ENCODE peak calls at places on chromosomes 3 and 15, in six cellular contexts. One of them, this sample, is unnamed.

GRCh38 chr3:170359178-170359704 is 1.7 kb downstream of the SKIL start:
- DNase-seq in IMR-90: no peak
- DNase-seq in body of pancreas: no peak
- DNase-seq in right lobe of liver: no peak
- DNase-seq in transverse colon: no peak
- DNase-seq in A549: no peak
- DNase-seq in this sample: no peak

GRCh38 chr3:11452312-11452711 is 180.1 kb downstream of the ATG7 start:
- DNase-seq in IMR-90: no peak
- DNase-seq in body of pancreas: no peak
- DNase-seq in right lobe of liver: no peak
- DNase-seq in transverse colon: no peak
- DNase-seq in A549: no peak
- DNase-seq in this sample: no peak

GRCh38 chr15:40155270-40155910 is 5.5 kb upstream of the BUB1B start:
- DNase-seq in IMR-90: no peak
- DNase-seq in body of pancreas: peak; percentile 90
- DNase-seq in right lobe of liver: no peak
- DNase-seq in transverse colon: peak; percentile 68
- DNase-seq in A549: no peak
- DNase-seq in this sample: no peak

GRCh38 chr3:30670292-30670691 is 63.9 kb downstream of the TGFBR2 start:
- DNase-seq in IMR-90: no peak
- DNase-seq in body of pancreas: no peak
- DNase-seq in right lobe of liver: no peak
- DNase-seq in transverse colon: no peak
- DNase-seq in A549: no peak
- DNase-seq in this sample: no peak

GRCh38 chr15:72160846-72161245 is 36.7 kb downstream of the GRAMD2A start:
- DNase-seq in IMR-90: no peak
- DNase-seq in body of pancreas: no peak
- DNase-seq in right lobe of liver: no peak
- DNase-seq in transverse colon: no peak
- DNase-seq in A549: no peak
- DNase-seq in this sample: no peak

GRCh38 chr15:94001113-94001919 is 230.0 kb upstream of the MCTP2 start:
- DNase-seq in IMR-90: no peak
- DNase-seq in body of pancreas: no peak
- DNase-seq in right lobe of liver: no peak
- DNase-seq in transverse colon: no peak
- DNase-seq in A549: no peak
- DNase-seq in this sample: no peak

GRCh38 chr3:169822091-169822490 is 9.4 kb upstream of the LRRC34 start:
- DNase-seq in IMR-90: no peak
- DNase-seq in body of pancreas: no peak
- DNase-seq in right lobe of liver: no peak
- DNase-seq in transverse colon: no peak
- DNase-seq in A549: peak; percentile 23
- DNase-seq in this sample: no peak

GRCh38 chr3:49020335-49021212 is 1.3 kb upstream of the NDUFAF3 start:
- DNase-seq in IMR-90: no peak
- DNase-seq in body of pancreas: peak; percentile 75
- DNase-seq in right lobe of liver: peak; percentile 74
- DNase-seq in transverse colon: peak; percentile 75
- DNase-seq in A549: no peak
- DNase-seq in this sample: no peak

GRCh38 chr3:13238687-13239466 is 165.6 kb upstream of the IQSEC1 start:
- DNase-seq in IMR-90: no peak
- DNase-seq in body of pancreas: no peak
- DNase-seq in right lobe of liver: no peak
- DNase-seq in transverse colon: no peak
- DNase-seq in A549: no peak
- DNase-seq in this sample: no peak

GRCh38 chr3:134373278-134373941 is 837 bp downstream of the AMOTL2 start:
- DNase-seq in IMR-90: peak; percentile 89
- DNase-seq in body of pancreas: peak; percentile 88
- DNase-seq in right lobe of liver: peak; percentile 79
- DNase-seq in transverse colon: peak; percentile 78
- DNase-seq in A549: no peak
- DNase-seq in this sample: no peak

GRCh38 chr3:128663151-128663550 is 12.5 kb upstream of the RPN1 start:
- DNase-seq in IMR-90: no peak
- DNase-seq in body of pancreas: no peak
- DNase-seq in right lobe of liver: no peak
- DNase-seq in transverse colon: no peak
- DNase-seq in A549: no peak
- DNase-seq in this sample: no peak

GRCh38 chr3:11014253-11014652 is 21.7 kb downstream of the SLC6A1 start:
- DNase-seq in IMR-90: no peak
- DNase-seq in body of pancreas: no peak
- DNase-seq in right lobe of liver: no peak
- DNase-seq in transverse colon: no peak
- DNase-seq in A549: no peak
- DNase-seq in this sample: no peak

GRCh38 chr3:116863842-116864626 is 154.5 kb downstream of the TUSC7 start:
- DNase-seq in IMR-90: peak; percentile 64
- DNase-seq in body of pancreas: peak; percentile 21
- DNase-seq in right lobe of liver: no peak
- DNase-seq in transverse colon: no peak
- DNase-seq in A549: peak; percentile 0
- DNase-seq in this sample: no peak

GRCh38 chr3:108489776-108490175 is 20.6 kb downstream of the MYH15 start:
- DNase-seq in IMR-90: peak; percentile 51
- DNase-seq in body of pancreas: peak; percentile 26
- DNase-seq in right lobe of liver: no peak
- DNase-seq in transverse colon: no peak
- DNase-seq in A549: peak; percentile 28
- DNase-seq in this sample: no peak

GRCh38 chr15:42593143-42593542 is 17.7 kb downstream of the STARD9 start:
- DNase-seq in IMR-90: peak; percentile 21
- DNase-seq in body of pancreas: peak; percentile 8
- DNase-seq in right lobe of liver: no peak
- DNase-seq in transverse colon: peak; percentile 18
- DNase-seq in A549: no peak
- DNase-seq in this sample: no peak

GRCh38 chr3:62090066-62090465 is 283.3 kb downstream of the FEZF2 start:
- DNase-seq in IMR-90: no peak
- DNase-seq in body of pancreas: no peak
- DNase-seq in right lobe of liver: no peak
- DNase-seq in transverse colon: no peak
- DNase-seq in A549: no peak
- DNase-seq in this sample: no peak

GRCh38 chr3:169923189-169923588 is 11.8 kb downstream of the SAMD7 start:
- DNase-seq in IMR-90: no peak
- DNase-seq in body of pancreas: peak; percentile 93
- DNase-seq in right lobe of liver: peak; percentile 97
- DNase-seq in transverse colon: peak; percentile 89
- DNase-seq in A549: no peak
- DNase-seq in this sample: no peak

GRCh38 chr15:64356443-64357040 is 569 bp upstream of the CSNK1G1 start:
- DNase-seq in IMR-90: peak; percentile 87
- DNase-seq in body of pancreas: no peak
- DNase-seq in right lobe of liver: no peak
- DNase-seq in transverse colon: no peak
- DNase-seq in A549: peak; percentile 57
- DNase-seq in this sample: no peak

GRCh38 chr3:189838291-189838690 is 207.1 kb downstream of the TP63 start:
- DNase-seq in IMR-90: no peak
- DNase-seq in body of pancreas: no peak
- DNase-seq in right lobe of liver: no peak
- DNase-seq in transverse colon: no peak
- DNase-seq in A549: no peak
- DNase-seq in this sample: no peak

GRCh38 chr3:132034486-132035464 is at the start of gene CPNE4:
- DNase-seq in IMR-90: peak; percentile 51
- DNase-seq in body of pancreas: peak; percentile 82
- DNase-seq in right lobe of liver: peak; percentile 62
- DNase-seq in transverse colon: peak; percentile 54
- DNase-seq in A549: peak; percentile 86
- DNase-seq in this sample: no peak

GRCh38 chr15:57680021-57680420 is 26.5 kb upstream of the POLR2M start:
- DNase-seq in IMR-90: peak; percentile 51
- DNase-seq in body of pancreas: no peak
- DNase-seq in right lobe of liver: no peak
- DNase-seq in transverse colon: no peak
- DNase-seq in A549: no peak
- DNase-seq in this sample: no peak

DNA sequence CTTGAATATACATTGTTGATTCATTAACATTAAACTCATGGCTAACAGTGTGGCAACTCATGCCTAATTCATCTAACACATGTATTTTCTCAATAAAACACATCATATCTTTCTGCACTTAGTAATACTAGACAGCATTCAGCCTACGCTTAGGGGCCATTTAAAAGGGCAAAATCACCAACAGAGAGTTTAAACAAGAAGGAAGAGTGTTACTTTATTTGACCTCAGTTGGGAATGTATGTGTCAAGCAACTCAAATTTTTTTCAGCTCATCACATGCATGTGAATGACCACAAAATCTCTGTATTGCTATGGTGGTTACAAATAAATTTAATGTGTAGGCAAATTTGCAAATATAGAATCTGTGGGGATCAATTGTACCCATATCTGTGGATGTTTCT is 128.8 kb upstream of the AADACL2 start:
- DNase-seq in IMR-90: no peak
- DNase-seq in body of pancreas: no peak
- DNase-seq in right lobe of liver: no peak
- DNase-seq in transverse colon: no peak
- DNase-seq in A549: no peak
- DNase-seq in this sample: no peak
- H3K4me1 ChIP-seq in IMR-90: no peaks in the 10 kb centered on the region
- H3K4me1 ChIP-seq in body of pancreas: no peaks in the 10 kb centered on the region
- H3K4me1 ChIP-seq in right lobe of liver: no peaks in the 10 kb centered on the region
- H3K4me1 ChIP-seq in transverse colon: no peaks in the 10 kb centered on the region
- H3K4me1 ChIP-seq in A549: no peaks in the 10 kb centered on the region
- H3K4me1 ChIP-seq in this sample: no peaks in the 10 kb centered on the region

DNA sequence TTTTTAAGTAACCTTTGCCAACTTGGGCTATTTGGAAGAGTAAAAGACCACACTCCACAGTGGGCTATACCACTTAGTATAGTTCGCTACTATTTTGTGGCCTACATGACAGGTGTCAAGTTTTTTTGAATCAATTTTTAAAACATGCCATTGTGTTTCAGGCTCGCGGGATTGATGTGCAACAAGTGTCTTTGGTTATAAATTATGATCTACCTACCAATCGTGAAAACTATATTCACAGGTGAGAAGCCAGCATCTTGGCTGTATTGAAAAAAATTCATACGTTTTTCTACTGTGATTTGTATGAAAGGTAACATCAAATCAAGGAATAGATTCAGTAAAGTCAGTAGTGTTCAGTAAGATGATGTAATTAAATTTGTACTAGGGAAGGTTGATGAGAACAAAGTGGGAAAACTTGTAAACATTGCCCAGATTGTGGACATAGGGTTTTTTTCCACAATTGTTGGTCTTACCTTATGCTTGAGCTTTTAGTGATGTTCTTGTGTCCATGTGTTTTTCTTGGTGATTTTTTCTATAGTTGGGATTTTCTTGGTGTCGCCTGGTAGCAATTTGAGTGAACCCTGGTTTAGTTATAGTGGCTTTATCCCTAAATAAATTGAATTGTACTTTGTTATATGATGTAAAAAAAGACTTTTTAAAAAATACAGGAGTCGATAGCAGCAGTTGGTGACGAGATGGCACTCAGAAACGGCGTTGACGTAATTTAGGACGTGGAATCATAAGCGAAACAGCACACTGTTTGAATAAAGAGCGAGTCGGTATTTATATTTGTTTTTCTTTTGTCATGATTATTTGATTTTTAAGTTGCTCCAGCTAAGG is 4.5 kb downstream of the EIF4A2 start:
- DNase-seq in IMR-90: no peak
- DNase-seq in body of pancreas: no peak
- DNase-seq in right lobe of liver: no peak
- DNase-seq in transverse colon: no peak
- DNase-seq in A549: no peak
- DNase-seq in this sample: no peak
- H3K4me3 ChIP-seq in IMR-90: no peak overlapping the region
- H3K4me3 ChIP-seq in body of pancreas: no peak overlapping the region
- H3K4me3 ChIP-seq in right lobe of liver: no peak overlapping the region
- H3K4me3 ChIP-seq in transverse colon: no peak overlapping the region
- H3K4me3 ChIP-seq in A549: peak overlapping the region; percentile 94
- H3K4me3 ChIP-seq in this sample: no peak overlapping the region

GRCh38 chr3:44761347-44762169 is at the start of the genes KIAA1143 and KIF15:
- DNase-seq in IMR-90: peak; percentile 95
- DNase-seq in body of pancreas: peak; percentile 96
- DNase-seq in right lobe of liver: peak; percentile 95
- DNase-seq in transverse colon: peak; percentile 98
- DNase-seq in A549: peak; percentile 69
- DNase-seq in this sample: peak; percentile 77
- TF ChIP-seq POLR2A in IMR-90: peak; percentile 73
- TF ChIP-seq POLR2A in body of pancreas: peak; percentile 86
- TF ChIP-seq POLR2A in right lobe of liver: peak; percentile 66
- TF ChIP-seq POLR2A in transverse colon: peak; percentile 67
- TF ChIP-seq POLR2A in A549: peak; percentile 44
- TF ChIP-seq POLR2A in this sample: peak; percentile 68

DNA sequence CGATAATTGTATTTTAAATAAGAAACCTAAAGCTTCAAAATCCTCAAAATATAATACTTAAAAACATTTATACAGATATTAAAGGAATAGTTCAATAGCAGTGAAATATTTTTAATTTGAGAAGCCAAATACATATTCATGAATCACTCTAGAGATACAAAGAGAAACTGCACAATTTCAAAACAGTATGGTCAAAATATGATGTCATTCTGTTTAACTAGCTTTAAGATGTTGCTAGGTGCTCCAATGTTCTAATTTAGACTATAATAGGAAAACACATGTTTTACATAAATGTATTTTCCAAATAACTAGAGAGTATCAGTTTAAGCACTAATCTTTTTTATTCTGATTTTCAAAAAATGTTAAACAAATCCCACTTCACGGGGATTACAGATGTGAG is 10.3 kb upstream of the NRROS start:
- DNase-seq in IMR-90: no peak
- DNase-seq in body of pancreas: no peak
- DNase-seq in right lobe of liver: no peak
- DNase-seq in transverse colon: no peak
- DNase-seq in A549: no peak
- DNase-seq in this sample: no peak
- H3K4me1 ChIP-seq in IMR-90: peaks cover 2% of the 10 kb centered on the region
- H3K4me1 ChIP-seq in body of pancreas: peaks cover 11% of the 10 kb centered on the region
- H3K4me1 ChIP-seq in right lobe of liver: no peaks in the 10 kb centered on the region
- H3K4me1 ChIP-seq in transverse colon: peaks cover 17% of the 10 kb centered on the region
- H3K4me1 ChIP-seq in A549: peaks cover 12% of the 10 kb centered on the region
- H3K4me1 ChIP-seq in this sample: peaks cover 5% of the 10 kb centered on the region

GRCh38 chr3:98901032-98901464 is 447 bp downstream of the DCBLD2 start:
- DNase-seq in IMR-90: peak; percentile 47
- DNase-seq in body of pancreas: peak; percentile 53
- DNase-seq in right lobe of liver: peak; percentile 58
- DNase-seq in transverse colon: peak; percentile 45
- DNase-seq in A549: no peak
- DNase-seq in this sample: no peak
- H3K4me3 ChIP-seq in IMR-90: peak overlapping the region; percentile 62
- H3K4me3 ChIP-seq in body of pancreas: peak overlapping the region; percentile 80
- H3K4me3 ChIP-seq in right lobe of liver: peak overlapping the region; percentile 98
- H3K4me3 ChIP-seq in transverse colon: peak overlapping the region; percentile 94
- H3K4me3 ChIP-seq in A549: peak overlapping the region; percentile 93
- H3K4me3 ChIP-seq in this sample: peak overlapping the region; percentile 97